ENCODE peak calls at places on chromosomes 1 and 21, in five cellular contexts. A is H1, W is neuronal stem cell, J is mesenchymal stem cell, V is IMR-90. C is an unnamed sample. For H3K36me3, the result is how much of the 10 kb centered on the place peaks cover.

GRCh38 chr1:209674957-209675566 is at the start of gene G0S2:
- DNase-seq in V (peak), A (no peak), W (peak), J (peak), C (no peak)

GRCh38 chr1:41878495-41878894 is 40.2 kb downstream of the HIVEP3 start:
- DNase-seq in W (no peak), J (no peak), V (no peak), A (no peak), C (no peak)

GRCh38 chr1:3465091-3465934 is 10.8 kb downstream of the ARHGEF16 start:
- DNase-seq in A (no peak), V (no peak), W (no peak), J (no peak), C (no peak)

GRCh38 chr1:216193839-216194443 is 229.3 kb downstream of the USH2A start:
- DNase-seq in A (no peak), J (no peak), V (no peak), W (no peak), C (peak)

GRCh38 chr1:150875197-150876110 is 945 bp downstream of the ARNT start:
- DNase-seq in W (no peak), V (no peak), J (no peak), A (no peak), C (no peak)

GRCh38 chr1:162276493-162276892 is 100.2 kb downstream of the SPATA46 start:
- DNase-seq in A (no peak), J (peak), V (peak), W (no peak), C (peak)

GRCh38 chr1:62523860-62524259 is 73.5 kb upstream of the ANGPTL3 start:
- DNase-seq in A (no peak), J (no peak), W (no peak), V (no peak), C (no peak)

GRCh38 chr1:114126696-114127095 is 27.0 kb downstream of the SYT6 start:
- DNase-seq in V (no peak), J (no peak), A (no peak), W (no peak), C (no peak)

GRCh38 chr1:42484382-42484781 is 21.3 kb downstream of the CCDC30 start:
- DNase-seq in A (no peak), W (no peak), J (peak), V (peak), C (peak)

GRCh38 chr1:108016451-108016920 is 51.5 kb upstream of the VAV3 start:
- DNase-seq in W (no peak), V (no peak), J (peak), A (no peak), C (peak)

GRCh38 chr1:10962483-10962882 is 50.0 kb upstream of the TARDBP start:
- DNase-seq in W (no peak), J (no peak), A (no peak), V (no peak), C (no peak)

GRCh38 chr1:31797216-31797615 is 18.6 kb downstream of the SPOCD1 start:
- DNase-seq in V (no peak), A (no peak), W (no peak), J (no peak), C (no peak)

GRCh38 chr1:61157420-61157987 is 75.1 kb downstream of the NFIA start:
- DNase-seq in W (no peak), J (peak), V (peak), A (no peak), C (no peak)

GRCh38 chr1:101025283-101025679 is 303 bp downstream of the DPH5 start:
- DNase-seq in W (peak), A (no peak), V (peak), J (no peak), C (no peak)

GRCh38 chr1:101028466-101028865 is 2.9 kb upstream of the DPH5 start:
- DNase-seq in V (no peak), W (no peak), A (no peak), J (no peak), C (no peak)

GRCh38 chr1:101025680-101026393 is at the start of gene DPH5:
- DNase-seq in J (peak), V (peak), W (peak), A (peak), C (peak)

GRCh38 chr1:101027194-101027772 is 1.7 kb upstream of the DPH5 start:
- DNase-seq in W (no peak), J (no peak), A (no peak), V (no peak), C (no peak)

GRCh38 chr1:101026394-101026788 is 807 bp upstream of the DPH5 start:
- DNase-seq in V (no peak), A (no peak), W (no peak), J (no peak), C (no peak)
- H2AFZ ChIP-seq in V (peak), A (peak), W (peak), J (no peak), C (peak)

GRCh38 chr1:17562375-17562774 is 22.9 kb downstream of the ARHGEF10L start:
- DNase-seq in W (no peak), J (no peak), V (no peak), A (no peak), C (no peak)

GRCh38 chr1:17559618-17560419 is 20.3 kb downstream of the ARHGEF10L start:
- DNase-seq in J (no peak), A (no peak), V (no peak), W (no peak), C (no peak)

GRCh38 chr1:17561561-17561985 is 22.1 kb downstream of the ARHGEF10L start:
- DNase-seq in W (no peak), V (no peak), A (no peak), J (no peak), C (no peak)

GRCh38 chr1:17558954-17559617 is 19.6 kb downstream of the ARHGEF10L start:
- DNase-seq in W (no peak), V (no peak), J (no peak), A (no peak), C (no peak)

DNA sequence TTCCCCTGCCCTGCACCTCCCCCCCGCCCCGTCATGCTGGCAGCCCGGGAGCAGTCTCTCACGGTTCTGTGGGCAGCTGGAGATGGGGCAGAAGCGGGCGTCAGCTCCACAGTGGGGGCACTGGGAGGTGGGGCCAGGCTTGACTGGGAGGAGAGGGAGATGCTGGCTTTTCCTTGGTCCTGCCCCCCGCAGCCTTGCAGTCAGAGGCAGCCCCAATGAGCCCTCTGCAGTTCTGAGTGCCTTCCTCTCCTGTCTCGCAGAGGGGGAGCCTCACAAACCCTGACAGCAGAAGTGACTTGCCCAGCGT is 21.7 kb downstream of the ARHGEF10L start:
- DNase-seq in A (no peak), J (no peak), V (no peak), W (no peak), C (no peak)
- H3K14ac ChIP-seq in A (no peak), J (no peak), V (no peak), W (no peak), C (no peak)

GRCh38 chr21:43752758-43753438 is 23.2 kb downstream of the CSTB start:
- DNase-seq in W (no peak), V (no peak), J (no peak), A (no peak), C (no peak)
- H3K36me3 ChIP-seq in W (under half), V (half or more), J (half or more), A (under half), C (half or more)

GRCh38 chr1:48684381-48684780 is 92.3 kb downstream of the BEND5 start:
- DNase-seq in A (no peak), W (peak), J (no peak), V (no peak), C (no peak)

GRCh38 chr1:48687271-48688045 is 89.2 kb downstream of the BEND5 start:
- DNase-seq in A (no peak), W (no peak), V (no peak), J (no peak), C (no peak)

GRCh38 chr1:48691429-48692001 is 85.2 kb downstream of the BEND5 start:
- DNase-seq in A (no peak), W (no peak), J (no peak), V (no peak), C (no peak)

GRCh38 chr1:48686159-48686558 is 90.5 kb downstream of the BEND5 start:
- DNase-seq in J (no peak), W (no peak), V (no peak), A (no peak), C (no peak)

DNA sequence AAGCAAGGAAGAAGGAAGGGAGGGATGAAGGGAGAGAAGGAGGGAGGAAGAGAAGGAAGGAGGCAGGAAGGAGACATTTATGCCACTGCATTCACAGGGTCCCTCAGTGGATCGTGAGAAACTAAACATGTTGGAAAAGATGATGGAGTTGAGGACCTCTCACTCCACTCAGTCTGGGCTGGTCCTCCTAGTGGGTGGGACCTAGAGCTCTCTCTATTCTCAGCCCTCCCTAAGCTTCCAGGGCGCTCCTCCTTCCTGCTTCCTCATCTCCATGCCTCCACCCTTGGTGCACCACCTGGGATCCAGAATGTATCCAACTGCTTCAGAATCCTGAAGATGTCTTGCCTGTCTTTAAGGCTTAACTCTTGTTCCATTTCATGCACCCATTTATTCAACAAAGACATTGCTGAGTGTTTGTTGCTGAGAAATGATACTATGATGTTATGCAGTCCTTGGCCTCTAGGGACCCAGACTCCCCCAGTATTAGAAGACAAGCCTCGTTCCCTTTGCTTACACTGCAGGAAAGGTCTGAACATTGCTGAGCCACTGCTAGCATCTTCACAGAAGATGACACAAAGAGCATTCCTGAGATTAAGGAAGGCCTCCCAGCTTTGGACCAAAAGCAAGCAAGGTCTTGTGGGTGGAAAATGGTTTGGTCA is 88.5 kb downstream of the BEND5 start:
- DNase-seq in W (no peak), A (no peak), V (no peak), J (peak), C (peak)
- H2AFZ ChIP-seq in W (no peak), A (peak), V (no peak), J (no peak), C (no peak)